ENCODE peak calls at places on chromosomes 12 and 14, in nine cellular contexts. One of them, this sample, is unnamed.

GRCh38 chr12:3537916-3538690 is 47.1 kb downstream of the PRMT8 start:
- DNase-seq in dermis microvascular lymphatic vessel endothelial cell: no peak
- DNase-seq in NCI-H524 treated with DMSO at 0.1 percent for 48 hours: no peak
- DNase-seq in iris pigment epithelial cell: no peak
- DNase-seq in COR-L47: no peak
- DNase-seq in Calu3: no peak
- DNase-seq in KBM-7: no peak
- DNase-seq in activated T-helper 1 cell treated with Interleukin-2 at 50 U/mL for 16 hours: no peak
- DNase-seq in activated gamma-delta T cell treated with Interleukin-2 at 50 U/mL for 16 hours: no peak
- DNase-seq in this sample: no peak

GRCh38 chr12:79782197-79782890 is 91.6 kb upstream of the PAWR start:
- DNase-seq in dermis microvascular lymphatic vessel endothelial cell: peak; percentile 20
- DNase-seq in NCI-H524 treated with DMSO at 0.1 percent for 48 hours: no peak
- DNase-seq in iris pigment epithelial cell: peak; percentile 88
- DNase-seq in COR-L47: no peak
- DNase-seq in Calu3: no peak
- DNase-seq in KBM-7: no peak
- DNase-seq in activated T-helper 1 cell treated with Interleukin-2 at 50 U/mL for 16 hours: no peak
- DNase-seq in activated gamma-delta T cell treated with Interleukin-2 at 50 U/mL for 16 hours: no peak
- DNase-seq in this sample: no peak

GRCh38 chr12:117098361-117099217 is 627 bp downstream of the TESC start:
- DNase-seq in dermis microvascular lymphatic vessel endothelial cell: no peak
- DNase-seq in NCI-H524 treated with DMSO at 0.1 percent for 48 hours: no peak
- DNase-seq in iris pigment epithelial cell: no peak
- DNase-seq in COR-L47: no peak
- DNase-seq in Calu3: no peak
- DNase-seq in KBM-7: peak; percentile 37
- DNase-seq in activated T-helper 1 cell treated with Interleukin-2 at 50 U/mL for 16 hours: no peak
- DNase-seq in activated gamma-delta T cell treated with Interleukin-2 at 50 U/mL for 16 hours: no peak
- DNase-seq in this sample: peak; percentile 36

GRCh38 chr12:11814362-11814761 is 164.9 kb downstream of the ETV6 start:
- DNase-seq in dermis microvascular lymphatic vessel endothelial cell: peak; percentile 73
- DNase-seq in NCI-H524 treated with DMSO at 0.1 percent for 48 hours: no peak
- DNase-seq in iris pigment epithelial cell: peak; percentile 82
- DNase-seq in COR-L47: no peak
- DNase-seq in Calu3: peak; percentile 53
- DNase-seq in KBM-7: no peak
- DNase-seq in activated T-helper 1 cell treated with Interleukin-2 at 50 U/mL for 16 hours: no peak
- DNase-seq in activated gamma-delta T cell treated with Interleukin-2 at 50 U/mL for 16 hours: no peak
- DNase-seq in this sample: no peak

GRCh38 chr12:57456145-57456700 is 1.1 kb downstream of the INHBE start:
- DNase-seq in dermis microvascular lymphatic vessel endothelial cell: peak; percentile 52
- DNase-seq in NCI-H524 treated with DMSO at 0.1 percent for 48 hours: no peak
- DNase-seq in iris pigment epithelial cell: peak; percentile 28
- DNase-seq in COR-L47: peak; percentile 3
- DNase-seq in Calu3: peak; percentile 68
- DNase-seq in KBM-7: peak; percentile 72
- DNase-seq in activated T-helper 1 cell treated with Interleukin-2 at 50 U/mL for 16 hours: no peak
- DNase-seq in activated gamma-delta T cell treated with Interleukin-2 at 50 U/mL for 16 hours: peak; percentile 42
- DNase-seq in this sample: no peak

GRCh38 chr12:13942826-13943225 is 38.6 kb downstream of the GRIN2B start:
- DNase-seq in dermis microvascular lymphatic vessel endothelial cell: no peak
- DNase-seq in NCI-H524 treated with DMSO at 0.1 percent for 48 hours: no peak
- DNase-seq in iris pigment epithelial cell: no peak
- DNase-seq in COR-L47: no peak
- DNase-seq in Calu3: no peak
- DNase-seq in KBM-7: no peak
- DNase-seq in activated T-helper 1 cell treated with Interleukin-2 at 50 U/mL for 16 hours: no peak
- DNase-seq in activated gamma-delta T cell treated with Interleukin-2 at 50 U/mL for 16 hours: no peak
- DNase-seq in this sample: no peak

GRCh38 chr14:58118097-58118496 is 33.9 kb downstream of the ARMH4 start:
- DNase-seq in dermis microvascular lymphatic vessel endothelial cell: no peak
- DNase-seq in NCI-H524 treated with DMSO at 0.1 percent for 48 hours: no peak
- DNase-seq in iris pigment epithelial cell: no peak
- DNase-seq in COR-L47: no peak
- DNase-seq in Calu3: no peak
- DNase-seq in KBM-7: no peak
- DNase-seq in activated T-helper 1 cell treated with Interleukin-2 at 50 U/mL for 16 hours: no peak
- DNase-seq in activated gamma-delta T cell treated with Interleukin-2 at 50 U/mL for 16 hours: no peak
- DNase-seq in this sample: no peak

GRCh38 chr12:43444940-43445564 is 107.0 kb downstream of the ADAMTS20 start:
- DNase-seq in dermis microvascular lymphatic vessel endothelial cell: peak; percentile 71
- DNase-seq in NCI-H524 treated with DMSO at 0.1 percent for 48 hours: no peak
- DNase-seq in iris pigment epithelial cell: peak; percentile 62
- DNase-seq in COR-L47: peak; percentile 42
- DNase-seq in Calu3: peak; percentile 68
- DNase-seq in KBM-7: peak; percentile 63
- DNase-seq in activated T-helper 1 cell treated with Interleukin-2 at 50 U/mL for 16 hours: no peak
- DNase-seq in activated gamma-delta T cell treated with Interleukin-2 at 50 U/mL for 16 hours: peak; percentile 27
- DNase-seq in this sample: peak; percentile 62

GRCh38 chr12:92619730-92620684 is 82.8 kb upstream of the PLEKHG7 start:
- DNase-seq in dermis microvascular lymphatic vessel endothelial cell: no peak
- DNase-seq in NCI-H524 treated with DMSO at 0.1 percent for 48 hours: no peak
- DNase-seq in iris pigment epithelial cell: no peak
- DNase-seq in COR-L47: no peak
- DNase-seq in Calu3: peak; percentile 8
- DNase-seq in KBM-7: no peak
- DNase-seq in activated T-helper 1 cell treated with Interleukin-2 at 50 U/mL for 16 hours: no peak
- DNase-seq in activated gamma-delta T cell treated with Interleukin-2 at 50 U/mL for 16 hours: no peak
- DNase-seq in this sample: no peak

GRCh38 chr12:10361084-10361483 is 28.8 kb downstream of the KLRK1 start:
- DNase-seq in dermis microvascular lymphatic vessel endothelial cell: no peak
- DNase-seq in NCI-H524 treated with DMSO at 0.1 percent for 48 hours: no peak
- DNase-seq in iris pigment epithelial cell: peak; percentile 15
- DNase-seq in COR-L47: no peak
- DNase-seq in Calu3: peak; percentile 54
- DNase-seq in KBM-7: peak; percentile 27
- DNase-seq in activated T-helper 1 cell treated with Interleukin-2 at 50 U/mL for 16 hours: no peak
- DNase-seq in activated gamma-delta T cell treated with Interleukin-2 at 50 U/mL for 16 hours: no peak
- DNase-seq in this sample: no peak

GRCh38 chr14:53701108-53701875 is 255.3 kb downstream of the BMP4 start:
- DNase-seq in dermis microvascular lymphatic vessel endothelial cell: no peak
- DNase-seq in NCI-H524 treated with DMSO at 0.1 percent for 48 hours: no peak
- DNase-seq in iris pigment epithelial cell: no peak
- DNase-seq in COR-L47: no peak
- DNase-seq in Calu3: no peak
- DNase-seq in KBM-7: no peak
- DNase-seq in activated T-helper 1 cell treated with Interleukin-2 at 50 U/mL for 16 hours: no peak
- DNase-seq in activated gamma-delta T cell treated with Interleukin-2 at 50 U/mL for 16 hours: no peak
- DNase-seq in this sample: no peak

GRCh38 chr12:98416845-98417244 is 98.5 kb upstream of the TMPO start:
- DNase-seq in dermis microvascular lymphatic vessel endothelial cell: peak; percentile 53
- DNase-seq in NCI-H524 treated with DMSO at 0.1 percent for 48 hours: peak; percentile 12
- DNase-seq in iris pigment epithelial cell: peak; percentile 73
- DNase-seq in COR-L47: peak; percentile 8
- DNase-seq in Calu3: peak; percentile 34
- DNase-seq in KBM-7: peak; percentile 53
- DNase-seq in activated T-helper 1 cell treated with Interleukin-2 at 50 U/mL for 16 hours: no peak
- DNase-seq in activated gamma-delta T cell treated with Interleukin-2 at 50 U/mL for 16 hours: no peak
- DNase-seq in this sample: no peak

GRCh38 chr12:92412931-92413685 is 267.5 kb upstream of the BTG1 start:
- DNase-seq in dermis microvascular lymphatic vessel endothelial cell: no peak
- DNase-seq in NCI-H524 treated with DMSO at 0.1 percent for 48 hours: no peak
- DNase-seq in iris pigment epithelial cell: peak; percentile 32
- DNase-seq in COR-L47: no peak
- DNase-seq in Calu3: no peak
- DNase-seq in KBM-7: no peak
- DNase-seq in activated T-helper 1 cell treated with Interleukin-2 at 50 U/mL for 16 hours: no peak
- DNase-seq in activated gamma-delta T cell treated with Interleukin-2 at 50 U/mL for 16 hours: no peak
- DNase-seq in this sample: no peak

GRCh38 chr12:45893240-45893639 is 97.1 kb downstream of the SCAF11 start:
- DNase-seq in dermis microvascular lymphatic vessel endothelial cell: peak; percentile 11
- DNase-seq in NCI-H524 treated with DMSO at 0.1 percent for 48 hours: no peak
- DNase-seq in iris pigment epithelial cell: no peak
- DNase-seq in COR-L47: no peak
- DNase-seq in Calu3: no peak
- DNase-seq in KBM-7: peak; percentile 16
- DNase-seq in activated T-helper 1 cell treated with Interleukin-2 at 50 U/mL for 16 hours: no peak
- DNase-seq in activated gamma-delta T cell treated with Interleukin-2 at 50 U/mL for 16 hours: no peak
- DNase-seq in this sample: no peak

GRCh38 chr12:71045781-71046180 is 112.0 kb downstream of the TSPAN8 start:
- DNase-seq in dermis microvascular lymphatic vessel endothelial cell: no peak
- DNase-seq in NCI-H524 treated with DMSO at 0.1 percent for 48 hours: no peak
- DNase-seq in iris pigment epithelial cell: peak; percentile 38
- DNase-seq in COR-L47: peak; percentile 11
- DNase-seq in Calu3: peak; percentile 9
- DNase-seq in KBM-7: no peak
- DNase-seq in activated T-helper 1 cell treated with Interleukin-2 at 50 U/mL for 16 hours: no peak
- DNase-seq in activated gamma-delta T cell treated with Interleukin-2 at 50 U/mL for 16 hours: no peak
- DNase-seq in this sample: no peak

GRCh38 chr12:67035121-67035520 is 234.0 kb upstream of the CAND1 start:
- DNase-seq in dermis microvascular lymphatic vessel endothelial cell: no peak
- DNase-seq in NCI-H524 treated with DMSO at 0.1 percent for 48 hours: no peak
- DNase-seq in iris pigment epithelial cell: no peak
- DNase-seq in COR-L47: no peak
- DNase-seq in Calu3: no peak
- DNase-seq in KBM-7: no peak
- DNase-seq in activated T-helper 1 cell treated with Interleukin-2 at 50 U/mL for 16 hours: no peak
- DNase-seq in activated gamma-delta T cell treated with Interleukin-2 at 50 U/mL for 16 hours: no peak
- DNase-seq in this sample: no peak

GRCh38 chr12:53761306-53761705 is 9.5 kb upstream of the CISTR start:
- DNase-seq in dermis microvascular lymphatic vessel endothelial cell: no peak
- DNase-seq in NCI-H524 treated with DMSO at 0.1 percent for 48 hours: no peak
- DNase-seq in iris pigment epithelial cell: no peak
- DNase-seq in COR-L47: no peak
- DNase-seq in Calu3: no peak
- DNase-seq in KBM-7: no peak
- DNase-seq in activated T-helper 1 cell treated with Interleukin-2 at 50 U/mL for 16 hours: no peak
- DNase-seq in activated gamma-delta T cell treated with Interleukin-2 at 50 U/mL for 16 hours: no peak
- DNase-seq in this sample: no peak

GRCh38 chr14:65015391-65015790 is 28.7 kb downstream of the FNTB start:
- DNase-seq in dermis microvascular lymphatic vessel endothelial cell: no peak
- DNase-seq in NCI-H524 treated with DMSO at 0.1 percent for 48 hours: no peak
- DNase-seq in iris pigment epithelial cell: no peak
- DNase-seq in COR-L47: no peak
- DNase-seq in Calu3: no peak
- DNase-seq in KBM-7: no peak
- DNase-seq in activated T-helper 1 cell treated with Interleukin-2 at 50 U/mL for 16 hours: no peak
- DNase-seq in activated gamma-delta T cell treated with Interleukin-2 at 50 U/mL for 16 hours: no peak
- DNase-seq in this sample: no peak

GRCh38 chr14:54000341-54000811 is 43.8 kb upstream of the BMP4 start:
- DNase-seq in dermis microvascular lymphatic vessel endothelial cell: peak; percentile 57
- DNase-seq in NCI-H524 treated with DMSO at 0.1 percent for 48 hours: no peak
- DNase-seq in iris pigment epithelial cell: peak; percentile 55
- DNase-seq in COR-L47: no peak
- DNase-seq in Calu3: no peak
- DNase-seq in KBM-7: no peak
- DNase-seq in activated T-helper 1 cell treated with Interleukin-2 at 50 U/mL for 16 hours: no peak
- DNase-seq in activated gamma-delta T cell treated with Interleukin-2 at 50 U/mL for 16 hours: no peak
- DNase-seq in this sample: no peak

GRCh38 chr12:1006255-1006654 is 15.2 kb downstream of the ERC1 start:
- DNase-seq in dermis microvascular lymphatic vessel endothelial cell: no peak
- DNase-seq in NCI-H524 treated with DMSO at 0.1 percent for 48 hours: no peak
- DNase-seq in iris pigment epithelial cell: no peak
- DNase-seq in COR-L47: no peak
- DNase-seq in Calu3: no peak
- DNase-seq in KBM-7: no peak
- DNase-seq in activated T-helper 1 cell treated with Interleukin-2 at 50 U/mL for 16 hours: no peak
- DNase-seq in activated gamma-delta T cell treated with Interleukin-2 at 50 U/mL for 16 hours: no peak
- DNase-seq in this sample: no peak

GRCh38 chr12:2643736-2644135 is 151.0 kb upstream of the FKBP4 start:
- DNase-seq in dermis microvascular lymphatic vessel endothelial cell: no peak
- DNase-seq in NCI-H524 treated with DMSO at 0.1 percent for 48 hours: no peak
- DNase-seq in iris pigment epithelial cell: no peak
- DNase-seq in COR-L47: no peak
- DNase-seq in Calu3: no peak
- DNase-seq in KBM-7: no peak
- DNase-seq in activated T-helper 1 cell treated with Interleukin-2 at 50 U/mL for 16 hours: no peak
- DNase-seq in activated gamma-delta T cell treated with Interleukin-2 at 50 U/mL for 16 hours: no peak
- DNase-seq in this sample: peak; percentile 23

GRCh38 chr12:124080649-124081048 is 107.6 kb downstream of the ZNF664 start:
- DNase-seq in dermis microvascular lymphatic vessel endothelial cell: no peak
- DNase-seq in NCI-H524 treated with DMSO at 0.1 percent for 48 hours: no peak
- DNase-seq in iris pigment epithelial cell: no peak
- DNase-seq in COR-L47: no peak
- DNase-seq in Calu3: no peak
- DNase-seq in KBM-7: no peak
- DNase-seq in activated T-helper 1 cell treated with Interleukin-2 at 50 U/mL for 16 hours: no peak
- DNase-seq in activated gamma-delta T cell treated with Interleukin-2 at 50 U/mL for 16 hours: no peak
- DNase-seq in this sample: no peak

This sample was measured in Peyer's patch.